ENCODE peak calls at places on chromosomes 4 and X, in five cellular contexts. S is aorta; J is breast epithelium; W is upper lobe of right lung; I is CD8-positive, alpha-beta T cell. Y is an unnamed sample.

GRCh38 chr4:48049483-48049882 is 32.9 kb downstream of the NIPAL1 start:
- DNase-seq in W (no peak), J (no peak), I (no peak), S (no peak), Y (no peak)

GRCh38 chr4:141350122-141350904 is 129.6 kb downstream of the ZNF330 start:
- DNase-seq in J (no peak), S (no peak), I (no peak), W (peak), Y (no peak)

GRCh38 chrX:15566244-15566643 is 34.5 kb downstream of the ACE2 start:
- DNase-seq in I (no peak), S (no peak), W (no peak), J (no peak), Y (no peak)

GRCh38 chr4:143554728-143555597 is 41.5 kb downstream of the SMARCA5 start:
- DNase-seq in S (no peak), I (no peak), W (no peak), J (no peak), Y (no peak)

GRCh38 chrX:115341421-115341820 is 51.9 kb downstream of the LUZP4 start:
- DNase-seq in S (no peak), W (no peak), I (no peak), J (no peak), Y (no peak)

GRCh38 chrX:11533211-11533651 is 132.5 kb downstream of the ARHGAP6 start:
- DNase-seq in S (no peak), W (no peak), I (no peak), J (no peak), Y (no peak)

GRCh38 chrX:71565634-71566033 is 12.6 kb upstream of the GCNA start:
- DNase-seq in W (no peak), J (no peak), S (no peak), I (no peak), Y (no peak)

GRCh38 chrX:133045986-133046385 is 50.9 kb downstream of the USP26 start:
- DNase-seq in S (no peak), J (no peak), I (no peak), W (no peak), Y (no peak)

GRCh38 chr4:93031431-93032098 is 727.8 kb downstream of the GRID2 start:
- DNase-seq in S (no peak), W (no peak), I (no peak), J (no peak), Y (no peak)

GRCh38 chrX:108224727-108225455 is 133.3 kb downstream of the ATG4A start:
- DNase-seq in J (no peak), W (no peak), I (no peak), S (no peak), Y (no peak)

GRCh38 chrX:13489451-13489850 is 80.0 kb upstream of the EGFL6 start:
- DNase-seq in W (peak), I (no peak), J (no peak), S (peak), Y (peak)

GRCh38 chr4:2512396-2513135 is 23.9 kb upstream of the FAM193A start:
- DNase-seq in J (no peak), S (no peak), W (no peak), I (no peak), Y (no peak)

GRCh38 chr4:161317000-161317399 is 846.8 kb downstream of the FSTL5 start:
- DNase-seq in J (no peak), I (no peak), S (no peak), W (no peak), Y (no peak)

GRCh38 chr4:53592686-53593641 is 1.7 kb upstream of the LNX1 start:
- DNase-seq in S (peak), J (peak), I (no peak), W (peak), Y (peak)

GRCh38 chrX:10685923-10686595 is 65.7 kb upstream of the MID1 start:
- DNase-seq in W (no peak), J (no peak), S (no peak), I (no peak), Y (no peak)

GRCh38 chr4:82797048-82797590 is 1.5 kb downstream of the SCD5 start:
- DNase-seq in J (no peak), I (peak), W (no peak), S (no peak), Y (no peak)

GRCh38 chr4:111283066-111283677 is 660.3 kb upstream of the PITX2 start:
- DNase-seq in S (peak), I (no peak), W (peak), J (peak), Y (peak)

GRCh38 chrX:22060451-22060940 is 28.4 kb downstream of the PHEX start:
- DNase-seq in I (no peak), W (no peak), J (no peak), S (no peak), Y (no peak)

GRCh38 chrX:13250831-13251612 is 68.8 kb downstream of the ATXN3L start:
- DNase-seq in J (no peak), I (no peak), S (peak), W (no peak), Y (no peak)

GRCh38 chrX:135505356-135505755 is 15.1 kb upstream of the INTS6L start:
- DNase-seq in S (no peak), W (no peak), J (no peak), I (no peak), Y (no peak)

GRCh38 chr4:71907782-71908181 is 123.9 kb upstream of the GC start:
- DNase-seq in J (no peak), S (no peak), I (no peak), W (no peak), Y (no peak)

GRCh38 chr4:124947622-124948265 is 235.2 kb upstream of the ANKRD50 start:
- DNase-seq in J (no peak), S (no peak), W (no peak), I (no peak), Y (no peak)

GRCh38 chr4:128163177-128164117 is 102.3 kb downstream of the LARP1B start:
- DNase-seq in S (no peak), I (no peak), J (no peak), W (no peak), Y (no peak)

GRCh38 chrX:106484233-106484632 is 127.5 kb upstream of the RADX start:
- DNase-seq in S (no peak), I (no peak), J (no peak), W (no peak), Y (no peak)

GRCh38 chr4:183961772-183962171 is 56.7 kb downstream of the STOX2 start:
- DNase-seq in W (no peak), J (no peak), I (no peak), S (no peak), Y (no peak)

GRCh38 chr4:105471566-105472176 is 2.2 kb downstream of the PPA2 start:
- DNase-seq in W (no peak), I (peak), S (peak), J (peak), Y (no peak)

GRCh38 chrX:19840899-19841648 is 46.3 kb downstream of the SH3KBP1 start:
- DNase-seq in I (no peak), S (no peak), W (no peak), J (no peak), Y (no peak)

GRCh38 chrX:76279007-76279406 is 106.1 kb downstream of the PBDC1 start:
- DNase-seq in S (no peak), W (no peak), J (no peak), I (peak), Y (no peak)

DNA sequence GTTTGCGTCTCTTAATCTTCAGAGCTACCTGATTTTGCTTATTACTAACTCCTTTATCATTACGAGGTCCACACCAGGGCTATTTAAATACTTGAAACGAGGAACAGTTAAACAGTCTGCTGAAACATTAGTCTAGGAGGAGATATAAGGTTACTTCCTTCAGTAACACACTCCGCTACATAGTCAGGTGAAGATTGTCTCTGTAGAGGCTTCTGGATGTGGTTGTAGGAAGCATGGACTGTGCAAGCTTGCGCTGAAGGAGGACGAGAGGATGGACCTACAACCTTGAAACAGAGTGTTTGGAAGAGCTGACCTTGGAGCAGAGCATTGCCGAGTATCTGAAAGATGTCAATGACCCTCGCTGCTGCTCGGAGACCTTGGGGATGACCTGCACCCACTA is at the start of gene CLRN2:
- DNase-seq in J (no peak), I (no peak), W (no peak), S (no peak), Y (no peak)
- H3K27ac ChIP-seq in J (no peak), I (no peak), W (no peak), S (no peak), Y (no peak)

GRCh38 chr4:23874536-23874901 is 15.3 kb downstream of the PPARGC1A start:
- DNase-seq in J (no peak), S (no peak), I (no peak), W (no peak), Y (no peak)

GRCh38 chr4:23875317-23875716 is 14.5 kb downstream of the PPARGC1A start:
- DNase-seq in I (no peak), J (no peak), S (no peak), W (no peak), Y (no peak)

GRCh38 chr4:23871420-23871819 is 18.4 kb downstream of the PPARGC1A start:
- DNase-seq in S (no peak), W (no peak), I (no peak), J (no peak), Y (no peak)

GRCh38 chr4:23876418-23877089 is 13.3 kb downstream of the PPARGC1A start:
- DNase-seq in J (no peak), W (no peak), S (no peak), I (no peak), Y (no peak)

GRCh38 chr4:23873717-23874535 is 15.9 kb downstream of the PPARGC1A start:
- DNase-seq in J (no peak), W (no peak), S (no peak), I (no peak), Y (no peak)
- H3K4me3 ChIP-seq in J (no peak), W (no peak), S (no peak), I (no peak), Y (no peak)

DNA sequence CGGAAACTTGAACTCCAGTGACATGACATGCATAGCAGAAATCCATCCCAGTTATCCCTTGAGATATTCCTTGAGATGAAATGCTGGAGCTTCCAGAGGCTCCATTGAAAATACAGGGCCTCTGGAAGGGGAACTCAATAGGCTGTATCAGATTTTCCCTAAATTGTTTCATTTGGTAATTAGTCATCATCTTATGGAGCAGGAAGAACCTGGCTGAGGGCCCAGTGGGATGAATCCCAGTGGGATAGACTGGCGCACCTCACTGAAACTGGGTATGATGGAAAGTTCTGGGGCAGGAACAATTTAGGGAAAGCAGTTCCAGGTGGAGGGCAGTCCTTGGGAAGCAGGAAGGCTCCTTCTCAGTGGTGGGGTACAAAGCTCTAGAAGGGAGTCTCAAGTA is 307.8 kb upstream of the DIPK2B start:
- DNase-seq in W (no peak), I (no peak), S (no peak), J (no peak), Y (no peak)
- H3K27ac ChIP-seq in W (no peak), I (no peak), S (no peak), J (peak), Y (no peak)

DNA sequence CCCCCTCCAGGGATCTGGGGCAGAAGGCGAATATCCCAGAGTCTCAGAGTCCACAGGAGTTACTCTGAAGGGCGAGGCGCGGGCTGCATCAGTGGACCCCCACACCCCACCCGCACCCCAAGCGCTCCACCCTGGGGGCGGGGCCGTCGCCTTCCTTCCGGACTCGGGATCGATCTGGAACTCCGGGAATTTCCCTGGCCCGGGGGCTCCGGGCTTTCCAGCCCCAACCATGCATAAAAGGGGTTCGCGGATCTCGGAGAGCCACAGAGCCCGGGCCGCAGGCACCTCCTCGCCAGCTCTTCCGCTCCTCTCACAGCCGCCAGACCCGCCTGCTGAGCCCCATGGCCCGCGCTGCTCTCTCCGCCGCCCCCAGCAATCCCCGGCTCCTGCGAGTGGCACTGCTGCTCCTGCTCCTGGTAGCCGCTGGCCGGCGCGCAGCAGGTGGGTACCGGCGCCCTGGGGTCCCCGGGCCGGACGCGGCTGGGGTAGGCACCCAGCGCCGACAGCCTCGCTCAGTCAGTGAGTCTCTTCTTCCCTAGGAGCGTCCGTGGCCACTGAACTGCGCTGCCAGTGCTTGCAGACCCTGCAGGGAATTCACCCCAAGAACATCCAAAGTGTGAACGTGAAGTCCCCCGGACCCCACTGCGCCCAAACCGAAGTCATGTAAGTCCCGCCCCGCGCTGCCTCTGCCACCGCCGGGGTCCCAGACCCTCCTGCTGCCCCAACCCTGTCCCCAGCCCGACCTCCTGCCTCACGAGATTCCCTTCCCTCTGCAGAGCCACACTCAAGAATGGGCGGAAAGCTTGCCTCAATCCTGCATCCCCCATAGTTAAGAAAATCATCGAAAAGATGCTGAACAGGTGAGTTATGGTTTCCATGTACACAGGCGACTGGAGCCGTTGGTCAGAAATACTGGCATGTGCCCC is at the start of gene CXCL1:
- DNase-seq in W (peak), J (no peak), S (peak), I (no peak), Y (peak)
- H3K4me3 ChIP-seq in W (peak), J (peak), S (peak), I (no peak), Y (peak)

DNA sequence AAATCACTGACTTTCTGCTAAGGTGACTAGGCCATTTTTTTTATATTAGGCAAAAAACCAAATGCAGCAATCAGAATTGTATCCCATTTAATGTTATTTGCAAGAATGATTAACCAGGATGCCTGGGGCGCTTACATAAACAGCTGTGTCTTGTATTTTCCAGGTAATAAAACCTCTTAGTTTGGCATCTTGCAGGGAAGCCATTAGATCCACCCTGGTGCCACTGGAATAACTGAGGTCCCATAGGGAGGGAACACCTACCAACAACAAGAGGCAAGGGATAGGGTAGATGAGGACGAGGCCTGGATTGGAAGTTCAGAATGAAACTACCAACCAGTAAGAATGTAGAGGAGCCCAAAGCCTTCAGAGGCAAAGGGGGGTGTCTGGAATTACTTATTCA is 288.3 kb downstream of the ARHGAP24 start:
- DNase-seq in I (no peak), S (no peak), W (no peak), J (no peak), Y (no peak)
- H3K27ac ChIP-seq in I (no peak), S (no peak), W (peak), J (no peak), Y (no peak)